ENCODE peak calls at places on chromosomes 13 and 19, in ten cellular contexts. One of them, this sample, is unnamed.
A peak's percentile ranks its signal among the peaks of the same experiment; 100 is the strongest.

GRCh38 chr13:95707035-95707434 is 30.1 kb downstream of the DNAJC3 start:
- DNase-seq in neural progenitor cell: no peak
- DNase-seq in psoas muscle: no peak
- DNase-seq in WTC11: no peak
- DNase-seq in glutamatergic neuron: no peak
- DNase-seq in left ventricle myocardium inferior: no peak
- DNase-seq in A549: no peak
- DNase-seq in AG09319: no peak
- DNase-seq in H9: no peak
- DNase-seq in Calu3: no peak
- DNase-seq in this sample: no peak

GRCh38 chr19:2586196-2586595 is 110.3 kb downstream of the GADD45B start:
- DNase-seq in glutamatergic neuron: no peak
- DNase-seq in A549: no peak
- DNase-seq in left ventricle myocardium inferior: no peak
- DNase-seq in WTC11: no peak
- DNase-seq in AG09319: no peak
- DNase-seq in psoas muscle: no peak
- DNase-seq in neural progenitor cell: no peak
- DNase-seq in H9: no peak
- DNase-seq in Calu3: no peak
- DNase-seq in this sample: no peak

GRCh38 chr13:50400930-50401553 is 385.8 kb downstream of the KCNRG start:
- DNase-seq in A549: no peak
- DNase-seq in H9: no peak
- DNase-seq in neural progenitor cell: no peak
- DNase-seq in glutamatergic neuron: no peak
- DNase-seq in psoas muscle: no peak
- DNase-seq in Calu3: no peak
- DNase-seq in WTC11: no peak
- DNase-seq in AG09319: peak; percentile 41
- DNase-seq in left ventricle myocardium inferior: no peak
- DNase-seq in this sample: peak; percentile 89

GRCh38 chr13:23462815-23463559 is 29.5 kb upstream of the SACS start:
- DNase-seq in Calu3: no peak
- DNase-seq in H9: no peak
- DNase-seq in WTC11: no peak
- DNase-seq in left ventricle myocardium inferior: no peak
- DNase-seq in glutamatergic neuron: no peak
- DNase-seq in psoas muscle: no peak
- DNase-seq in neural progenitor cell: no peak
- DNase-seq in A549: no peak
- DNase-seq in AG09319: no peak
- DNase-seq in this sample: no peak

GRCh38 chr19:383922-384800 is 24.8 kb downstream of the C2CD4C start:
- DNase-seq in H9: peak; percentile 84
- DNase-seq in left ventricle myocardium inferior: no peak
- DNase-seq in Calu3: no peak
- DNase-seq in psoas muscle: no peak
- DNase-seq in glutamatergic neuron: peak; percentile 62
- DNase-seq in neural progenitor cell: peak; percentile 77
- DNase-seq in AG09319: no peak
- DNase-seq in A549: no peak
- DNase-seq in WTC11: peak; percentile 83
- DNase-seq in this sample: no peak

GRCh38 chr19:48398329-48399235 is 5.1 kb downstream of the GRIN2D start:
- DNase-seq in AG09319: peak; percentile 41
- DNase-seq in WTC11: peak; percentile 98
- DNase-seq in left ventricle myocardium inferior: peak; percentile 80
- DNase-seq in psoas muscle: peak; percentile 83
- DNase-seq in glutamatergic neuron: peak; percentile 89
- DNase-seq in neural progenitor cell: peak; percentile 96
- DNase-seq in A549: peak; percentile 92
- DNase-seq in H9: peak; percentile 97
- DNase-seq in Calu3: peak; percentile 85
- DNase-seq in this sample: peak; percentile 92

GRCh38 chr19:35004517-35005255 is 4.6 kb downstream of the GRAMD1A start:
- DNase-seq in AG09319: no peak
- DNase-seq in H9: no peak
- DNase-seq in A549: no peak
- DNase-seq in left ventricle myocardium inferior: no peak
- DNase-seq in WTC11: no peak
- DNase-seq in Calu3: no peak
- DNase-seq in psoas muscle: no peak
- DNase-seq in neural progenitor cell: no peak
- DNase-seq in glutamatergic neuron: no peak
- DNase-seq in this sample: no peak

GRCh38 chr19:40253611-40254092 is 27.2 kb upstream of the CCNP start:
- DNase-seq in AG09319: no peak
- DNase-seq in WTC11: no peak
- DNase-seq in glutamatergic neuron: no peak
- DNase-seq in neural progenitor cell: no peak
- DNase-seq in psoas muscle: no peak
- DNase-seq in A549: no peak
- DNase-seq in Calu3: no peak
- DNase-seq in H9: no peak
- DNase-seq in left ventricle myocardium inferior: no peak
- DNase-seq in this sample: no peak

GRCh38 chr19:903266-903797 is 9.7 kb downstream of the R3HDM4 start:
- DNase-seq in glutamatergic neuron: peak; percentile 77
- DNase-seq in Calu3: no peak
- DNase-seq in WTC11: no peak
- DNase-seq in neural progenitor cell: peak; percentile 81
- DNase-seq in psoas muscle: no peak
- DNase-seq in left ventricle myocardium inferior: no peak
- DNase-seq in A549: no peak
- DNase-seq in AG09319: no peak
- DNase-seq in H9: no peak
- DNase-seq in this sample: no peak

GRCh38 chr13:30020726-30021312 is 170.4 kb upstream of the UBL3 start:
- DNase-seq in glutamatergic neuron: no peak
- DNase-seq in Calu3: no peak
- DNase-seq in neural progenitor cell: no peak
- DNase-seq in AG09319: no peak
- DNase-seq in psoas muscle: no peak
- DNase-seq in H9: no peak
- DNase-seq in WTC11: no peak
- DNase-seq in left ventricle myocardium inferior: no peak
- DNase-seq in A549: no peak
- DNase-seq in this sample: peak; percentile 51

GRCh38 chr19:30530751-30531150 is 158.6 kb downstream of the ZNF536 start:
- DNase-seq in AG09319: no peak
- DNase-seq in Calu3: no peak
- DNase-seq in left ventricle myocardium inferior: no peak
- DNase-seq in neural progenitor cell: no peak
- DNase-seq in A549: no peak
- DNase-seq in WTC11: no peak
- DNase-seq in glutamatergic neuron: no peak
- DNase-seq in H9: no peak
- DNase-seq in psoas muscle: no peak
- DNase-seq in this sample: no peak

GRCh38 chr13:96984061-96984508 is 10.2 kb downstream of the OXGR1 start:
- DNase-seq in glutamatergic neuron: peak; percentile 21
- DNase-seq in Calu3: peak; percentile 46
- DNase-seq in left ventricle myocardium inferior: no peak
- DNase-seq in H9: peak; percentile 53
- DNase-seq in AG09319: no peak
- DNase-seq in A549: no peak
- DNase-seq in psoas muscle: no peak
- DNase-seq in neural progenitor cell: peak; percentile 62
- DNase-seq in WTC11: peak; percentile 34
- DNase-seq in this sample: no peak
- TF ChIP-seq CTCF in glutamatergic neuron: peak; percentile 45
- TF ChIP-seq CTCF in Calu3: no peak
- TF ChIP-seq CTCF in left ventricle myocardium inferior: peak; percentile 50
- TF ChIP-seq CTCF in H9: peak; percentile 60
- TF ChIP-seq CTCF in AG09319: no peak
- TF ChIP-seq CTCF in A549: no peak
- TF ChIP-seq CTCF in psoas muscle: no peak
- TF ChIP-seq CTCF in neural progenitor cell: peak; percentile 50
- TF ChIP-seq CTCF in WTC11: no peak
- TF ChIP-seq CTCF in this sample: no peak

GRCh38 chr13:72960541-72960940 is 98.3 kb upstream of the KLF5 start:
- DNase-seq in AG09319: no peak
- DNase-seq in psoas muscle: no peak
- DNase-seq in WTC11: no peak
- DNase-seq in glutamatergic neuron: no peak
- DNase-seq in A549: no peak
- DNase-seq in neural progenitor cell: no peak
- DNase-seq in Calu3: no peak
- DNase-seq in left ventricle myocardium inferior: no peak
- DNase-seq in H9: no peak
- DNase-seq in this sample: no peak

GRCh38 chr13:72963762-72964161 is 95.0 kb upstream of the KLF5 start:
- DNase-seq in Calu3: no peak
- DNase-seq in AG09319: no peak
- DNase-seq in A549: no peak
- DNase-seq in psoas muscle: no peak
- DNase-seq in left ventricle myocardium inferior: no peak
- DNase-seq in glutamatergic neuron: no peak
- DNase-seq in H9: no peak
- DNase-seq in WTC11: no peak
- DNase-seq in neural progenitor cell: no peak
- DNase-seq in this sample: no peak

GRCh38 chr13:72960114-72960513 is 98.7 kb upstream of the KLF5 start:
- DNase-seq in neural progenitor cell: no peak
- DNase-seq in psoas muscle: no peak
- DNase-seq in H9: no peak
- DNase-seq in A549: no peak
- DNase-seq in left ventricle myocardium inferior: no peak
- DNase-seq in Calu3: no peak
- DNase-seq in glutamatergic neuron: no peak
- DNase-seq in WTC11: no peak
- DNase-seq in AG09319: no peak
- DNase-seq in this sample: no peak

GRCh38 chr13:72959643-72960042 is 99.2 kb upstream of the KLF5 start:
- DNase-seq in Calu3: no peak
- DNase-seq in left ventricle myocardium inferior: no peak
- DNase-seq in psoas muscle: no peak
- DNase-seq in AG09319: no peak
- DNase-seq in H9: no peak
- DNase-seq in A549: no peak
- DNase-seq in neural progenitor cell: no peak
- DNase-seq in glutamatergic neuron: no peak
- DNase-seq in WTC11: no peak
- DNase-seq in this sample: no peak
- TF ChIP-seq CTCF in Calu3: no peak
- TF ChIP-seq CTCF in left ventricle myocardium inferior: no peak
- TF ChIP-seq CTCF in psoas muscle: no peak
- TF ChIP-seq CTCF in AG09319: no peak
- TF ChIP-seq CTCF in H9: no peak
- TF ChIP-seq CTCF in A549: no peak
- TF ChIP-seq CTCF in neural progenitor cell: no peak
- TF ChIP-seq CTCF in glutamatergic neuron: no peak
- TF ChIP-seq CTCF in WTC11: no peak
- TF ChIP-seq CTCF in this sample: no peak

GRCh38 chr19:19051478-19052213 is 12.1 kb upstream of the SLC25A42 start:
- DNase-seq in H9: no peak
- DNase-seq in glutamatergic neuron: no peak
- DNase-seq in WTC11: no peak
- DNase-seq in AG09319: no peak
- DNase-seq in psoas muscle: no peak
- DNase-seq in left ventricle myocardium inferior: no peak
- DNase-seq in Calu3: no peak
- DNase-seq in A549: no peak
- DNase-seq in neural progenitor cell: no peak
- DNase-seq in this sample: no peak

GRCh38 chr19:19055701-19056100 is 8.1 kb upstream of the SLC25A42 start:
- DNase-seq in psoas muscle: no peak
- DNase-seq in neural progenitor cell: no peak
- DNase-seq in Calu3: no peak
- DNase-seq in AG09319: no peak
- DNase-seq in glutamatergic neuron: no peak
- DNase-seq in A549: no peak
- DNase-seq in WTC11: no peak
- DNase-seq in H9: no peak
- DNase-seq in left ventricle myocardium inferior: no peak
- DNase-seq in this sample: no peak

GRCh38 chr19:19054315-19054938 is 9.4 kb upstream of the SLC25A42 start:
- DNase-seq in H9: no peak
- DNase-seq in glutamatergic neuron: no peak
- DNase-seq in psoas muscle: no peak
- DNase-seq in A549: no peak
- DNase-seq in neural progenitor cell: no peak
- DNase-seq in AG09319: no peak
- DNase-seq in WTC11: no peak
- DNase-seq in Calu3: no peak
- DNase-seq in left ventricle myocardium inferior: no peak
- DNase-seq in this sample: no peak

GRCh38 chr19:19054939-19055440 is 8.8 kb upstream of the SLC25A42 start:
- DNase-seq in AG09319: no peak
- DNase-seq in left ventricle myocardium inferior: no peak
- DNase-seq in A549: no peak
- DNase-seq in neural progenitor cell: no peak
- DNase-seq in psoas muscle: no peak
- DNase-seq in H9: no peak
- DNase-seq in Calu3: no peak
- DNase-seq in WTC11: no peak
- DNase-seq in glutamatergic neuron: no peak
- DNase-seq in this sample: no peak

DNA sequence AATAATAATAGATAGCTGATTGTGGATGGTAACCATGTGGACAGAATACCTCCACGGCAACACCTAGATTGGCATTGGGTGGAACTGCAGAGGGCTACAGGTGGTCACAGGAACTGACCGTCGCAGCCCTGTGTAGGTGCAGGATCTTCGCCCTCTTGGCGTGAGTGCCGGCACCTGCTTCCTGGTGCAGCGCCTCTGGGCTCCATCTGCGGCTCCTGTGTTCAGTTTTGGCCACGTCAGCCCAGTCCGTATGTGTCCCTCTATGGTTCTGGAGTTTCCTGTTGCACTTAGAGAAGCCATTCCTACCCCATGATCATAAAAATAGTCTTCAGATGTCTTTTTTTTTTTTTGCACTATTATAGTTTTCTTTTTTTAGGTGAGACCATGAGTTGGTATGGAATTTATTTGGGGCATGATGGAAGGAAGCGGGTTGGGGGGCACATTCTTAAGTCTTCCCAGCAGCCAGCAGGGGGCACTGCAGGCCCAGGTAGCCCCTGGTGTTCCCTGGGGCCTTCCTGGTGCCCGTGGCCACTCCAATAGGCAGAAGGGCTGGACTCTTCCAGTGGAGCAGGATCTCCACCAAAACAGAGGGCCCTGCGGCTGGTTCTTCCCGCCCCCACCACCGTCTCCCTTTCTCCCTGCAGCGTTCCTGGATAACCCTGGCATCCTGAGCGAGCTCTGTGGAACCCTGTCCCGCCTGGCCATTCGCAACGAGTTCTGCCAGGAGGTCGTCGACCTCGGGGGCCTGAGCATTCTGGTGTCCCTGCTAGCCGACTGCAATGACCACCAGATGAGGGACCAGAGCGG is 10.1 kb upstream of the SLC25A42 start:
- DNase-seq in left ventricle myocardium inferior: peak; percentile 76
- DNase-seq in Calu3: peak; percentile 56
- DNase-seq in A549: peak; percentile 40
- DNase-seq in glutamatergic neuron: peak; percentile 85
- DNase-seq in neural progenitor cell: peak; percentile 91
- DNase-seq in WTC11: peak; percentile 84
- DNase-seq in AG09319: no peak
- DNase-seq in psoas muscle: peak; percentile 78
- DNase-seq in H9: peak; percentile 72
- DNase-seq in this sample: peak; percentile 79
- TF ChIP-seq CTCF in left ventricle myocardium inferior: peak; percentile 84
- TF ChIP-seq CTCF in Calu3: peak; percentile 50
- TF ChIP-seq CTCF in A549: peak; percentile 54
- TF ChIP-seq CTCF in glutamatergic neuron: peak; percentile 80
- TF ChIP-seq CTCF in neural progenitor cell: peak; percentile 91
- TF ChIP-seq CTCF in WTC11: peak; percentile 73
- TF ChIP-seq CTCF in AG09319: peak; percentile 62
- TF ChIP-seq CTCF in psoas muscle: peak; percentile 81
- TF ChIP-seq CTCF in H9: peak; percentile 87
- TF ChIP-seq CTCF in this sample: peak; percentile 67

GRCh38 chr13:46905249-46905648 is 8.4 kb upstream of the HTR2A start:
- DNase-seq in left ventricle myocardium inferior: no peak
- DNase-seq in neural progenitor cell: no peak
- DNase-seq in WTC11: no peak
- DNase-seq in H9: no peak
- DNase-seq in Calu3: no peak
- DNase-seq in AG09319: no peak
- DNase-seq in A549: no peak
- DNase-seq in glutamatergic neuron: no peak
- DNase-seq in psoas muscle: no peak
- DNase-seq in this sample: peak; percentile 56
- TF ChIP-seq CTCF in left ventricle myocardium inferior: no peak
- TF ChIP-seq CTCF in neural progenitor cell: peak; percentile 34
- TF ChIP-seq CTCF in WTC11: no peak
- TF ChIP-seq CTCF in H9: peak; percentile 59
- TF ChIP-seq CTCF in Calu3: no peak
- TF ChIP-seq CTCF in AG09319: peak; percentile 19
- TF ChIP-seq CTCF in A549: no peak
- TF ChIP-seq CTCF in glutamatergic neuron: no peak
- TF ChIP-seq CTCF in psoas muscle: no peak
- TF ChIP-seq CTCF in this sample: peak; percentile 12